ENCODE peak calls at places on chromosomes 11 and 22, in six cellular contexts. X is transverse colon, M is mucosa of descending colon, J is body of pancreas, O is mammary epithelial cell, G is adipocyte. P is an unnamed sample.

GRCh38 chr11:15874699-15875098 is 481.6 kb downstream of the SOX6 start:
- DNase-seq in X (no peak), M (no peak), J (no peak), O (no peak), G (no peak), P (no peak)

GRCh38 chr11:115501895-115502589 is 2.2 kb downstream of the CADM1 start:
- DNase-seq in X (no peak), M (no peak), J (no peak), O (peak; percentile 18), G (no peak), P (no peak)

GRCh38 chr22:22593964-22594656 is 35.0 kb upstream of the PRAME start:
- DNase-seq in X (peak; percentile 38), M (peak; percentile 48), J (peak; percentile 45), O (peak; percentile 8), G (peak; percentile 61), P (peak; percentile 47)

GRCh38 chr22:40399661-40400060 is 29.3 kb downstream of the SGSM3 start:
- DNase-seq in X (no peak), M (no peak), J (no peak), O (no peak), G (no peak), P (no peak)

GRCh38 chr11:119505861-119506260 is 82.9 kb upstream of the THY1 start:
- DNase-seq in X (no peak), M (no peak), J (no peak), O (no peak), G (peak; percentile 88), P (no peak)

GRCh38 chr11:58928082-58928574 is 11.2 kb upstream of the GLYATL1 start:
- DNase-seq in X (no peak), M (no peak), J (no peak), O (no peak), G (no peak), P (no peak)

GRCh38 chr22:39148727-39149535 is 3.5 kb downstream of the CBX7 start:
- DNase-seq in X (peak; percentile 72), M (peak; percentile 61), J (peak; percentile 50), O (no peak), G (peak; percentile 29), P (peak; percentile 27)

GRCh38 chr11:22795914-22796313 is 33.7 kb downstream of the SVIP start:
- DNase-seq in X (no peak), M (no peak), J (no peak), O (no peak), G (no peak), P (peak; percentile 47)

GRCh38 chr22:37887610-37888378 is 18.3 kb upstream of the MICALL1 start:
- DNase-seq in X (no peak), M (no peak), J (no peak), O (peak; percentile 88), G (peak; percentile 68), P (peak; percentile 64)

GRCh38 chr22:29130490-29130889 is 57.7 kb downstream of the KREMEN1 start:
- DNase-seq in X (no peak), M (no peak), J (no peak), O (no peak), G (no peak), P (no peak)

GRCh38 chr11:16863382-16863781 is 124.9 kb downstream of the C11orf58 start:
- DNase-seq in X (no peak), M (no peak), J (no peak), O (no peak), G (no peak), P (no peak)

GRCh38 chr11:69157156-69157821 is 1.6 kb downstream of the SMIM38 start:
- DNase-seq in X (no peak), M (no peak), J (peak; percentile 62), O (peak; percentile 49), G (peak; percentile 76), P (no peak)

GRCh38 chr22:32775957-32776356 is 25.5 kb upstream of the TIMP3 start:
- DNase-seq in X (no peak), M (no peak), J (no peak), O (no peak), G (no peak), P (peak; percentile 15)

GRCh38 chr11:132848336-132848735 is 684.0 kb downstream of the OPCML start:
- DNase-seq in X (no peak), M (no peak), J (no peak), O (peak; percentile 90), G (peak; percentile 46), P (no peak)

GRCh38 chr11:16895306-16895705 is 118.9 kb downstream of the PLEKHA7 start:
- DNase-seq in X (no peak), M (no peak), J (no peak), O (peak; percentile 52), G (no peak), P (no peak)

GRCh38 chr22:17845790-17846189 is 71.5 kb upstream of the BID start:
- DNase-seq in X (no peak), M (no peak), J (no peak), O (no peak), G (peak; percentile 11), P (no peak)

GRCh38 chr22:41844513-41844912 is 11.6 kb downstream of the SREBF2 start:
- DNase-seq in X (no peak), M (no peak), J (peak; percentile 57), O (no peak), G (no peak), P (no peak)

GRCh38 chr22:49904040-49904369 is 14.2 kb downstream of the ALG12 start:
- DNase-seq in X (no peak), M (peak; percentile 17), J (no peak), O (no peak), G (no peak), P (no peak)

GRCh38 chr11:91876746-91877145 is 347.9 kb upstream of the FAT3 start:
- DNase-seq in X (no peak), M (no peak), J (no peak), O (no peak), G (no peak), P (no peak)

GRCh38 chr22:30863161-30863833 is 105.3 kb downstream of the MORC2 start:
- DNase-seq in X (no peak), M (no peak), J (no peak), O (no peak), G (no peak), P (no peak)

GRCh38 chr11:22778642-22779041 is 51.0 kb downstream of the SVIP start:
- DNase-seq in X (no peak), M (no peak), J (no peak), O (no peak), G (no peak), P (no peak)

GRCh38 chr11:117600261-117600783 is 196.7 kb downstream of the DSCAML1 start:
- DNase-seq in X (no peak), M (no peak), J (no peak), O (no peak), G (no peak), P (no peak)

GRCh38 chr11:118533769-118534729 is 3.1 kb downstream of the TMEM25 start:
- DNase-seq in X (peak; percentile 57), M (peak; percentile 49), J (no peak), O (no peak), G (no peak), P (no peak)

GRCh38 chr11:85811624-85812023 is 683 bp upstream of the SYTL2 start:
- DNase-seq in X (no peak), M (peak; percentile 43), J (no peak), O (no peak), G (no peak), P (no peak)

GRCh38 chr11:107999759-108000455 is 8.8 kb upstream of the CUL5 start:
- DNase-seq in X (no peak), M (no peak), J (no peak), O (peak; percentile 37), G (peak; percentile 16), P (peak; percentile 36)

GRCh38 chr11:121422675-121423074 is 29.4 kb upstream of the SORL1 start:
- DNase-seq in X (no peak), M (no peak), J (no peak), O (no peak), G (no peak), P (no peak)

GRCh38 chr22:43412808-43413785 is 1.3 kb downstream of the MPPED1 start:
- DNase-seq in X (no peak), M (no peak), J (no peak), O (no peak), G (no peak), P (no peak)

GRCh38 chr11:61775106-61775505 is 17.3 kb downstream of the TMEM258 start:
- DNase-seq in X (no peak), M (no peak), J (no peak), O (no peak), G (no peak), P (no peak)
- H3K9me3 ChIP-seq in X (no peaks in the 10 kb centered on the region), M (no peaks in the 10 kb centered on the region), J (no peaks in the 10 kb centered on the region), O (no peaks in the 10 kb centered on the region), G (no peaks in the 10 kb centered on the region), P (no peaks in the 10 kb centered on the region)

GRCh38 chr11:66293777-66294625 is 2.3 kb downstream of the TMEM151A start:
- DNase-seq in X (no peak), M (no peak), J (no peak), O (no peak), G (no peak), P (no peak)
- H3K4me3 ChIP-seq in X (no peak overlapping the region), M (no peak overlapping the region), J (no peak overlapping the region), O (no peak overlapping the region), G (no peak overlapping the region), P (no peak overlapping the region)

GRCh38 chr22:46389081-46389480 is 53.6 kb downstream of the TRMU start:
- DNase-seq in X (no peak), M (no peak), J (no peak), O (no peak), G (no peak), P (no peak)

GRCh38 chr22:46390105-46390651 is 54.7 kb downstream of the TRMU start:
- DNase-seq in X (no peak), M (no peak), J (no peak), O (no peak), G (no peak), P (no peak)

GRCh38 chr22:46390652-46391301 is 55.3 kb downstream of the TRMU start:
- DNase-seq in X (peak; percentile 45), M (no peak), J (peak; percentile 91), O (peak; percentile 70), G (peak; percentile 92), P (peak; percentile 68)

GRCh38 chr22:46387748-46388147 is 52.2 kb downstream of the TRMU start:
- DNase-seq in X (no peak), M (no peak), J (no peak), O (no peak), G (no peak), P (no peak)

DNA sequence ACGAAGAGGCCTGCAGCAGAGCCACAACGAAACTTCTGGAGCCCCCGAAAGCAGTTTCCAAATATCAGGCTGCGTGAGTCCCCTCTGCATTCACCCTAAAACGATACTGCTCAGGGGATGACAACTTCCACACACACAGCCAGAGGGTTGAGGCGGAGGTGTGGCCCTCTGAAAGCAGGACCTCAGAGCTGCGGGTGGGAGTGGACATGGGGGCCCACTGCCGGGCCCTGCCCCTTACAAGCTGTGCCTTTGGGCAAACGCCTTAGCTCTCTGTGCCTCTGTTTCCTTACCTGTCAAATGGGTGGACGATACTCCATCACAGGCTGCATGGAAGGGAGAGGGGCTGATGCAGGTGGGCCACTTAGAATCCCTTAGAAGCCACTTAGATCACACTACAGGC is 53.1 kb downstream of the TRMU start:
- DNase-seq in X (no peak), M (no peak), J (no peak), O (no peak), G (no peak), P (no peak)
- H3K9me3 ChIP-seq in X (no peaks in the 10 kb centered on the region), M (no peaks in the 10 kb centered on the region), J (no peaks in the 10 kb centered on the region), O (no peaks in the 10 kb centered on the region), G (no peaks in the 10 kb centered on the region), P (no peaks in the 10 kb centered on the region)

DNA sequence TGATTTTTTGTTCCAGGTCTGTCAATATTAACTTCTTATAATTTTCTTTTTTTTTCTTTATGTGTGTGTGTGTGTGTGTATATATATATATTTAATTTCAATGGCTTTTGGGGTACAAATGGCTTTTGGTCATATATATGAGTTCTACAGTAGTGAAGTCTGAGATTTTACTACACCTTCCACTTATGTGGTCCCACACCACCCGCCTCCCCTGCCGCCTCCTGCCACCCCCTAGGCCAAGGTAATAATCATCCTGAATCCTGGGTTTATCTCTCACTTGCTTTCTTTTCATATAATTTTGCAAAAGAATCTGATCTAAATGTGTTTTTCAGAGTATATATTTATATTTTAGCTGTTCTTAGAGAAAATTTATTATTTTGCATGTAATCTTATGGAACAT is 11.1 kb downstream of the NEAT1 start:
- DNase-seq in X (peak; percentile 9), M (no peak), J (no peak), O (no peak), G (no peak), P (no peak)
- H3K4me3 ChIP-seq in X (no peak overlapping the region), M (no peak overlapping the region), J (no peak overlapping the region), O (no peak overlapping the region), G (peak overlapping the region; percentile 99), P (no peak overlapping the region)

P was measured in MG63.